ENCODE peak calls at places on chromosomes 4 and X, in seven cellular contexts. Q is neuronal stem cell; Y is GM23248; V is tibial artery; I is breast epithelium; U is CD8-positive, alpha-beta memory T cell; C is effector memory CD4-positive, alpha-beta T cell. X is an unnamed sample. For H3K4me1, the result is how much of the 10 kb centered on the place peaks cover.

GRCh38 chr4:180521181-180521580 is 1722.0 kb upstream of the TENM3 start:
- DNase-seq in C (no peak), Q (no peak), V (no peak), U (no peak), Y (no peak), I (no peak), X (no peak)

GRCh38 chr4:11782859-11783258 is 354.2 kb upstream of the HS3ST1 start:
- DNase-seq in C (no peak), Q (no peak), I (no peak), V (no peak), Y (no peak), U (no peak), X (no peak)

GRCh38 chr4:29853843-29854242 is 866.3 kb upstream of the PCDH7 start:
- DNase-seq in C (no peak), Q (no peak), V (no peak), I (no peak), U (no peak), Y (no peak), X (no peak)

GRCh38 chrX:82961129-82961528 is 547.0 kb upstream of the POU3F4 start:
- DNase-seq in I (no peak), Q (no peak), C (no peak), V (no peak), U (no peak), Y (no peak), X (no peak)

GRCh38 chrX:119453202-119453601 is 15.0 kb upstream of the SLC25A5 start:
- DNase-seq in V (no peak), C (no peak), I (no peak), Q (no peak), U (no peak), Y (no peak), X (no peak)

GRCh38 chr4:133389029-133389428 is 239.9 kb downstream of the PCDH10 start:
- DNase-seq in I (no peak), V (no peak), U (no peak), Q (no peak), C (no peak), Y (no peak), X (no peak)

GRCh38 chrX:20217906-20218305 is 48.8 kb downstream of the RPS6KA3 start:
- DNase-seq in I (no peak), U (no peak), Y (peak), V (no peak), Q (no peak), C (no peak), X (no peak)

GRCh38 chr4:25926473-25926872 is 12.5 kb downstream of the SMIM20 start:
- DNase-seq in I (no peak), Q (no peak), U (no peak), Y (no peak), C (no peak), V (no peak), X (no peak)

GRCh38 chrX:139909716-139910115 is 23.1 kb downstream of the ATP11C start:
- DNase-seq in V (no peak), I (no peak), Q (no peak), Y (no peak), C (no peak), U (no peak), X (no peak)

GRCh38 chr4:120685756-120686278 is 236.7 kb downstream of the PRDM5 start:
- DNase-seq in Y (peak), Q (no peak), V (no peak), U (no peak), C (no peak), I (no peak), X (no peak)

GRCh38 chrX:153064061-153064460 is 7.8 kb downstream of the PNMA3 start:
- DNase-seq in I (no peak), V (no peak), Q (no peak), Y (no peak), U (no peak), C (no peak), X (no peak)

GRCh38 chr4:13329963-13330362 is 154.2 kb downstream of the RAB28 start:
- DNase-seq in U (no peak), Y (peak), I (no peak), Q (no peak), V (no peak), C (no peak), X (no peak)

GRCh38 chr4:26334366-26334765 is 13.6 kb downstream of the RBPJ start:
- DNase-seq in Q (no peak), I (no peak), U (no peak), V (no peak), C (no peak), Y (no peak), X (no peak)

GRCh38 chr4:76966024-76966579 is 16.6 kb downstream of the SEPTIN11 start:
- DNase-seq in V (no peak), Y (no peak), I (no peak), Q (no peak), C (no peak), U (no peak), X (no peak)
- H3K4me1 ChIP-seq in V (under half), Y (under half), I (under half), Q (under half), C (under half), U (under half), X (under half)

DNA sequence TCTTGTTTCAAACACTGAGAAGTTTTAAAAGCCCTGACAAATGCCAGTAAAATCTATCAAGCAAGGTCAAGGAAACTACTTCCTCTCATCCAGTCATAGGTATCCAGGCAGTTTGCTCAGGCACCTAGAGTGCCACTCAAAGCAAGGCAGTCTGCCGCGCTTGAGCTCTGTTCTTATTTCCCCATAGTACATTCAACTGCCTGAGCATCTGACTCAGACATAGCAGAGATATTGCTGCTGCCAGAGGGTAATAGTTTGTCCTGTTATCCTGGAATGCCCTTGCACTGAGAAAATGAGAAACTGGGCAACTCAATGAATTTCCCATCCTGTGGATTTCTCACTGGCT is 16.2 kb upstream of the ATP8A1 start:
- DNase-seq in U (no peak), Q (no peak), V (no peak), I (no peak), Y (peak), C (no peak), X (no peak)
- H3K27ac ChIP-seq in U (no peak), Q (no peak), V (no peak), I (no peak), Y (no peak), C (no peak), X (peak)

DNA sequence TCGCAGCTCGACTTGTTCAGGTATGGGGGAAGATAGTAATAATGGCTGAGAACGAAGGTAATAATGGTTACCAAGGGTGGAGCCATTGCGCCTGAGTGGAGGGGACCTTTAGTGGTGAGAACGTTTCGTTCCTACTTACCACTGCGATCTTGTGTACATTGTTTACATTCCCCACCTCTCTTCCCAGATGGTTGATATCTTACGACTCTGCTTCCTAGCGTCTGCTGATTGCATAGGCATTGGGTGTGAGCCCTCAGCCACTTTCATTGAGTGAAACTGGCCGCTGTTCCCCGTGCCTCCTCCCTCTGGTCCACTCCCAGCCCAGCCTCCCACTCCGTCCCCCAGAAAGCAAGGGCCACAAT is 850 bp downstream of the IGBP1 start:
- DNase-seq in C (peak), Y (peak), Q (peak), I (no peak), V (no peak), U (no peak), X (no peak)
- H3K4me1 ChIP-seq in C (under half), Y (under half), Q (under half), I (under half), V (under half), U (under half), X (under half)

DNA sequence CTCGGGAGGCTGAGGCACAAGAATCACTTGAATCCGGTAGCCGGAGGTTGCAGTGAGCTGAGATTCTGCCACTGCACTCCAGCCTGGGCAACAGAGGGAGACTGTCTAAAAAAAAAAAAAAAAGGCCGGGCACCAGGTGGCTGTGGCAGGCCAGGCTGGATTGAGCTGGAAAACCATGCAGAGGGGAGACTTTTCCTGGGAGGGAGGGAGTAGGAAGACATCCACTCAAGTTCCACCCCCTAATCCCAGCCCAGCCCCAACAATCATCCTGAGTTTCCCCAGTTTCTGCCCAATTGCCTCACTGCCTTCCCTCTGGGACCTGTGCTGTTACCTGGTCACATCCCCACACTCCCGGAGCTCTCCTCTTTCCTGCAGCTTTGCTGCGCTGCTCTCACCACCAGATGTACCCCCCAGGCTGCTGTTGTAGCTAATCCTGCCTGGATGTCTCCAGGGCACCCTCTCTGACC is 9.0 kb upstream of the TSPYL2 start:
- DNase-seq in I (no peak), Y (no peak), U (no peak), V (no peak), Q (no peak), C (no peak), X (no peak)
- H3K27ac ChIP-seq in I (no peak), Y (no peak), U (no peak), V (peak), Q (peak), C (no peak), X (no peak)

X was measured in left lung.